ENCODE peak calls at places on chromosomes 13 and 19, in eight cellular contexts. P is C1 segment of cervical spinal cord; L is choroid plexus epithelial cell; J is AG09319; N is CD8-positive, alpha-beta memory T cell; Z is PC-3; M is NCI-H2081; E is stimulated activated CD4-positive, alpha-beta T cell treated with anti-CD3 and anti-CD28 coated beads, TNF-alpha, amount 100 ng/mL, for 1 hour. B is an unnamed sample.

GRCh38 chr13:110915874-110916670 is 1.2 kb upstream of the ANKRD10 start:
- DNase-seq in E (no peak), L (peak), P (no peak), N (no peak), Z (peak), M (no peak), J (no peak), B (peak)

GRCh38 chr19:17406039-17406886 is 833 bp upstream of the BST2 start:
- DNase-seq in E (no peak), N (no peak), L (peak), Z (no peak), M (no peak), J (no peak), P (no peak), B (peak)

GRCh38 chr13:19085876-19086275 is 95.7 kb downstream of the TUBA3C start:
- DNase-seq in L (no peak), Z (no peak), M (no peak), J (no peak), N (no peak), P (no peak), E (no peak), B (no peak)

GRCh38 chr13:80239116-80239515 is 101.8 kb downstream of the SPRY2 start:
- DNase-seq in P (no peak), J (no peak), N (no peak), E (no peak), M (no peak), Z (no peak), L (no peak), B (no peak)

GRCh38 chr13:86403213-86403612 is 604.0 kb upstream of the SLITRK6 start:
- DNase-seq in P (no peak), N (no peak), J (no peak), L (no peak), E (no peak), M (no peak), Z (no peak), B (no peak)

GRCh38 chr19:18594824-18595373 is 6.3 kb downstream of the REX1BD start:
- DNase-seq in Z (no peak), L (no peak), M (no peak), E (no peak), P (no peak), J (no peak), N (no peak), B (no peak)

GRCh38 chr13:53105477-53105876 is 76.9 kb downstream of the OLFM4 start:
- DNase-seq in P (no peak), L (no peak), M (no peak), Z (no peak), J (no peak), E (no peak), N (no peak), B (no peak)

GRCh38 chr19:22517496-22518411 is 95.6 kb upstream of the ZNF98 start:
- DNase-seq in J (no peak), P (no peak), Z (no peak), E (no peak), L (no peak), N (no peak), M (no peak), B (no peak)

GRCh38 chr19:46429999-46430398 is 1.3 kb upstream of the PNMA8C start:
- DNase-seq in M (no peak), J (no peak), L (no peak), E (no peak), N (no peak), P (no peak), Z (no peak), B (no peak)

GRCh38 chr19:52231154-52231565 is 38.2 kb upstream of the ZNF766 start:
- DNase-seq in P (no peak), J (no peak), N (no peak), M (no peak), Z (peak), E (no peak), L (no peak), B (no peak)

GRCh38 chr13:84567848-84568247 is 685.6 kb upstream of the SLITRK1 start:
- DNase-seq in Z (no peak), M (no peak), L (no peak), N (no peak), P (no peak), J (no peak), E (no peak), B (no peak)

GRCh38 chr19:802888-803561 is 5.8 kb downstream of the PTBP1 start:
- DNase-seq in Z (no peak), L (no peak), J (no peak), E (no peak), P (no peak), N (no peak), M (no peak), B (no peak)

GRCh38 chr13:48344264-48344663 is 40.7 kb downstream of the RB1 start:
- DNase-seq in P (no peak), M (no peak), Z (no peak), N (no peak), J (no peak), L (no peak), E (no peak), B (no peak)

GRCh38 chr19:45598267-45599011 is 3.6 kb downstream of the GPR4 start:
- DNase-seq in J (no peak), E (no peak), M (no peak), N (no peak), P (no peak), Z (peak), L (peak), B (no peak)